ENCODE peak calls at places on chromosomes 6 and 20, in seven cellular contexts. E is K562, Y is SK-N-SH, P is HepG2, N is GM12892, A is H1, B is GM12878. H is an unnamed sample.
A peak's percentile ranks its signal among the peaks of the same experiment; 100 is the strongest.

GRCh38 chr6:77455271-77455670 is 8.0 kb downstream of the HTR1B start:
- DNase-seq in E (no peak), Y (no peak), P (no peak), N (no peak), A (no peak), B (no peak), H (no peak)

GRCh38 chr6:43909474-43910148 is 139.6 kb downstream of the VEGFA start:
- DNase-seq in E (no peak), Y (no peak), P (no peak), N (no peak), A (no peak), B (no peak), H (no peak)

GRCh38 chr6:33118525-33119123 is 42.8 kb downstream of the HLA-DPB1 start:
- DNase-seq in E (peak; percentile 60), Y (peak; percentile 46), P (peak; percentile 66), N (no peak), A (no peak), B (no peak), H (no peak)

GRCh38 chr6:6960571-6961251 is 147.1 kb upstream of the RREB1 start:
- DNase-seq in E (no peak), Y (no peak), P (no peak), N (no peak), A (no peak), B (no peak), H (no peak)

GRCh38 chr6:133339543-133340384 is 98.6 kb downstream of the EYA4 start:
- DNase-seq in E (no peak), Y (no peak), P (no peak), N (no peak), A (no peak), B (no peak), H (no peak)

GRCh38 chr6:169263374-169263773 is 9.7 kb upstream of the THBS2 start:
- DNase-seq in E (no peak), Y (no peak), P (no peak), N (no peak), A (no peak), B (no peak), H (no peak)

GRCh38 chr6:110653381-110653780 is 161.9 kb downstream of the CDK19 start:
- DNase-seq in E (no peak), Y (peak; percentile 46), P (no peak), N (no peak), A (no peak), B (no peak), H (no peak)

GRCh38 chr6:104630522-104630921 is 229.2 kb downstream of the HACE1 start:
- DNase-seq in E (no peak), Y (no peak), P (no peak), N (no peak), A (no peak), B (no peak), H (no peak)

GRCh38 chr6:142854589-142855488 is 90.1 kb downstream of the HIVEP2 start:
- DNase-seq in E (no peak), Y (no peak), P (no peak), N (no peak), A (no peak), B (no peak), H (no peak)

GRCh38 chr20:24782801-24783630 is 166.1 kb upstream of the CST7 start:
- DNase-seq in E (no peak), Y (peak; percentile 44), P (peak; percentile 24), N (no peak), A (no peak), B (no peak), H (no peak)
- TF ChIP-seq TAF1 in E (no peak), Y (no peak), P (no peak), N (no peak), A (no peak), B (no peak), H (no peak)

GRCh38 chr20:37810027-37810426 is 92.9 kb upstream of the VSTM2L start:
- DNase-seq in E (no peak), Y (no peak), P (no peak), N (no peak), A (no peak), B (no peak), H (no peak)

GRCh38 chr20:37816726-37817125 is 86.2 kb upstream of the VSTM2L start:
- DNase-seq in E (no peak), Y (peak; percentile 21), P (no peak), N (no peak), A (no peak), B (no peak), H (no peak)

GRCh38 chr20:37821691-37822655 is 81.0 kb upstream of the VSTM2L start:
- DNase-seq in E (no peak), Y (no peak), P (no peak), N (no peak), A (no peak), B (no peak), H (no peak)

GRCh38 chr20:37816003-37816402 is 86.9 kb upstream of the VSTM2L start:
- DNase-seq in E (no peak), Y (no peak), P (no peak), N (no peak), A (no peak), B (no peak), H (no peak)
- TF ChIP-seq TAF1 in E (no peak), Y (no peak), P (no peak), N (no peak), A (no peak), B (no peak), H (no peak)

GRCh38 chr20:3858689-3859088 is 12.1 kb downstream of the MAVS start:
- DNase-seq in E (no peak), Y (no peak), P (no peak), N (no peak), A (no peak), B (no peak), H (no peak)

GRCh38 chr20:3857405-3857804 is 10.8 kb downstream of the MAVS start:
- DNase-seq in E (no peak), Y (no peak), P (no peak), N (no peak), A (no peak), B (no peak), H (no peak)

GRCh38 chr20:3848565-3848964 is 1.9 kb downstream of the MAVS start:
- DNase-seq in E (no peak), Y (no peak), P (no peak), N (no peak), A (no peak), B (no peak), H (no peak)

DNA sequence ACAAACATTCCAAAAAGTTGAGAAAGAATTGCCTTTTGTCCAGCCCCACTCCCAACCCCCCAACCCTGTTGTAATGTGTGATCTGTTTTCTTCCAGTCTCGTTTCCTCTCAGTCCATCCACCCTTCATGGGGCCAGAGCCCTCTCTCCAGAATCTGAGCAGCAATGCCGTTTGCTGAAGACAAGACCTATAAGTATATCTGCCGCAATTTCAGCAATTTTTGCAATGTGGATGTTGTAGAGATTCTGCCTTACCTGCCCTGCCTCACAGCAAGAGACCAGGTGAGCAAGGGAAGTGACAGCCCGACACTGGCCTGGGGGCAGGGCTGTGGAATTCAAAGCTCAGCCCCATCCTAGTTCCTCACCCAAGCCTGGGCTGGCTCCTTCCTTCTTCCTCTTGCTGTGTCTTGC is 7.8 kb downstream of the MAVS start:
- DNase-seq in E (no peak), Y (no peak), P (peak; percentile 70), N (no peak), A (no peak), B (no peak), H (no peak)
- TF ChIP-seq TAF1 in E (no peak), Y (no peak), P (no peak), N (no peak), A (no peak), B (no peak), H (no peak)

DNA sequence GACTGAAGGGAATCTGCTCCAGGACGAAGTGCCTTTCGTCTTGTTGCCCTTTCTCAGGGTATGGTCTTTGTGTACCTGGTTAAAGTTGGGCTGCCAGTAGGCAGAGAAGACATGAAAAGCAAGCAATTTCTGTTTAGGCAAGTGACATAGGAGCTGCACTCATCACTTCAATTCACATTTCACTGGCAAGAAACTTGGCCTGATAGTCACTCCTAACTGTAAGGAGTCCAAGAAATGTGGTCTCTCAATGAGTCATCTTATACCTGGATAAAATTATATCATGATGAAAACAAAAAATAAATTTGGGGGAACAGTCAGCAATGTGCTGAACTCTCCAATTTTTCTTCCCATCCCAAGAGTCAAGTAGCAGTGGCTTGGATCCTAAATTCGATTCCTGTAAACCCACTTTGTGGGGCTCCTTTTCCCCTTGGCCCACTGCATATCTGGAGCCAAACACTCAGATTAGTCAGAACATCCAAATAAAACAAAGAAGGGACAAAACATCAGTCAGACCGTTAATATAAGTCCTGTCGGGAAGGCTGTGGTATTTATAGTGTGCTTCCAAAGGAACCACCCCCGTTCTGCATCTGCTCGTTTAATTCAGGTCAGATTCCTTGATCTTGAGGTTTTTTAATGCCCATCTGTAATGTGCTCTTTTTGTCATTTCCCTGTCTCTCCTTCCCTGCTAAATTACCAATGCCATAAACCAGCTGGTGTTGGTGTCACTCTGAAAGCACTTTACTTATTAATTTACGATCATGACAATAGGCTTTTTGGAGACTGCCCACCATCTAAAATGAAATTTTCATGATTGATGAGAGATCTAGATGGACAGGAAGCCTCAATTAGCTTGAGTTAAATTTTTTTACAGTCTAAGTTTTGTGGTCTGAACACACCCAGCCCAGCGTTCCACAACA is 5.1 kb upstream of the GABRR1 start:
- DNase-seq in E (no peak), Y (peak; percentile 20), P (no peak), N (no peak), A (no peak), B (no peak), H (no peak)
- TF ChIP-seq TAF1 in E (no peak), Y (no peak), P (no peak), N (no peak), A (no peak), B (no peak), H (no peak)

H was measured in GM12891.